ENCODE peak calls at places on chromosomes 16 and 17, in seven cellular contexts. X is K562, T is sigmoid colon, G is GM23338, I is SK-N-SH, A is HCT116, L is spleen. R is an unnamed sample.

GRCh38 chr16:56347166-56347565 is 78.2 kb downstream of the AMFR start:
- DNase-seq in X (no peak), T (no peak), G (no peak), I (no peak), A (no peak), L (peak), R (no peak)

GRCh38 chr16:49638696-49639629 is 216.9 kb downstream of the ZNF423 start:
- DNase-seq in X (no peak), T (no peak), G (no peak), I (peak), A (no peak), L (peak), R (no peak)

GRCh38 chr16:86823895-86824671 is 245.7 kb downstream of the FOXL1 start:
- DNase-seq in X (no peak), T (no peak), G (no peak), I (no peak), A (no peak), L (peak), R (no peak)

GRCh38 chr17:35523296-35523695 is 14.2 kb downstream of the SLFN12L start:
- DNase-seq in X (no peak), T (no peak), G (no peak), I (no peak), A (no peak), L (no peak), R (no peak)

GRCh38 chr16:14649816-14650215 is 17.1 kb downstream of the BFAR start:
- DNase-seq in X (no peak), T (no peak), G (no peak), I (no peak), A (no peak), L (no peak), R (no peak)

GRCh38 chr16:10266809-10267208 is 84.6 kb upstream of the GRIN2A start:
- DNase-seq in X (no peak), T (no peak), G (no peak), I (no peak), A (no peak), L (no peak), R (no peak)

GRCh38 chr17:2406903-2407790 is 6.3 kb upstream of the MNT start:
- DNase-seq in X (peak), T (peak), G (no peak), I (no peak), A (peak), L (no peak), R (peak)

GRCh38 chr17:38560503-38561318 is 45.0 kb downstream of the SRCIN1 start:
- DNase-seq in X (peak), T (no peak), G (peak), I (no peak), A (no peak), L (no peak), R (no peak)

GRCh38 chr17:50482110-50482509 is 3.5 kb downstream of the RSAD1 start:
- DNase-seq in X (no peak), T (no peak), G (no peak), I (no peak), A (no peak), L (peak), R (no peak)

GRCh38 chr16:54239441-54239840 is 47.1 kb downstream of the IRX3 start:
- DNase-seq in X (no peak), T (no peak), G (no peak), I (no peak), A (no peak), L (no peak), R (peak)

GRCh38 chr17:15963670-15964110 is 18.8 kb downstream of the ADORA2B start:
- DNase-seq in X (no peak), T (no peak), G (no peak), I (no peak), A (peak), L (no peak), R (no peak)

GRCh38 chr16:253833-254232 is 19.2 kb downstream of the FAM234A start:
- DNase-seq in X (no peak), T (no peak), G (no peak), I (no peak), A (no peak), L (no peak), R (no peak)

GRCh38 chr16:15032547-15033308 is 23.1 kb downstream of the NTAN1 start:
- DNase-seq in X (peak), T (no peak), G (no peak), I (no peak), A (no peak), L (no peak), R (peak)

GRCh38 chr16:87350681-87351319 is 32.8 kb downstream of the FBXO31 start:
- DNase-seq in X (no peak), T (no peak), G (no peak), I (peak), A (no peak), L (no peak), R (no peak)

GRCh38 chr17:37392024-37392590 is 14.5 kb downstream of the ACACA start:
- DNase-seq in X (no peak), T (no peak), G (no peak), I (no peak), A (no peak), L (no peak), R (no peak)

GRCh38 chr17:2336215-2337151 is at the start of gene TSR1:
- DNase-seq in X (peak), T (peak), G (peak), I (peak), A (peak), L (peak), R (peak)

GRCh38 chr17:4407851-4408250 is 25.9 kb upstream of the SPNS3 start:
- DNase-seq in X (no peak), T (no peak), G (no peak), I (no peak), A (no peak), L (no peak), R (no peak)

GRCh38 chr16:69307091-69307490 is 4.1 kb upstream of the VPS4A start:
- DNase-seq in X (no peak), T (no peak), G (no peak), I (no peak), A (no peak), L (no peak), R (no peak)

GRCh38 chr17:4553669-4554068 is 1.5 kb downstream of the MYBBP1A start:
- DNase-seq in X (no peak), T (peak), G (no peak), I (no peak), A (no peak), L (peak), R (no peak)

GRCh38 chr16:56589141-56590039 is at the start of gene MT3:
- DNase-seq in X (no peak), T (no peak), G (peak), I (peak), A (no peak), L (no peak), R (no peak)

GRCh38 chr16:4373909-4374742 is 2.5 kb downstream of the VASN start:
- DNase-seq in X (peak), T (peak), G (peak), I (no peak), A (no peak), L (peak), R (peak)

GRCh38 chr17:75478508-75478907 is 22.1 kb downstream of the TMEM94 start:
- DNase-seq in X (no peak), T (no peak), G (peak), I (no peak), A (no peak), L (no peak), R (no peak)

GRCh38 chr17:80937501-80938356 is 53.9 kb upstream of the CHMP6 start:
- DNase-seq in X (no peak), T (peak), G (no peak), I (no peak), A (no peak), L (peak), R (no peak)

GRCh38 chr16:85963746-85964370 is 64.9 kb downstream of the IRF8 start:
- DNase-seq in X (no peak), T (peak), G (no peak), I (no peak), A (no peak), L (no peak), R (no peak)

GRCh38 chr16:58196898-58197313 is 1.0 kb downstream of the CSNK2A2 start:
- DNase-seq in X (peak), T (no peak), G (peak), I (peak), A (no peak), L (no peak), R (no peak)

GRCh38 chr17:80761421-80761871 is 216.8 kb downstream of the RPTOR start:
- DNase-seq in X (no peak), T (peak), G (no peak), I (no peak), A (peak), L (no peak), R (no peak)

GRCh38 chr17:71338396-71338795 is 782.4 kb upstream of the SOX9 start:
- DNase-seq in X (no peak), T (no peak), G (no peak), I (no peak), A (no peak), L (no peak), R (no peak)

GRCh38 chr16:85593503-85594195 is 19.5 kb upstream of the GSE1 start:
- DNase-seq in X (no peak), T (no peak), G (no peak), I (peak), A (no peak), L (no peak), R (no peak)

DNA sequence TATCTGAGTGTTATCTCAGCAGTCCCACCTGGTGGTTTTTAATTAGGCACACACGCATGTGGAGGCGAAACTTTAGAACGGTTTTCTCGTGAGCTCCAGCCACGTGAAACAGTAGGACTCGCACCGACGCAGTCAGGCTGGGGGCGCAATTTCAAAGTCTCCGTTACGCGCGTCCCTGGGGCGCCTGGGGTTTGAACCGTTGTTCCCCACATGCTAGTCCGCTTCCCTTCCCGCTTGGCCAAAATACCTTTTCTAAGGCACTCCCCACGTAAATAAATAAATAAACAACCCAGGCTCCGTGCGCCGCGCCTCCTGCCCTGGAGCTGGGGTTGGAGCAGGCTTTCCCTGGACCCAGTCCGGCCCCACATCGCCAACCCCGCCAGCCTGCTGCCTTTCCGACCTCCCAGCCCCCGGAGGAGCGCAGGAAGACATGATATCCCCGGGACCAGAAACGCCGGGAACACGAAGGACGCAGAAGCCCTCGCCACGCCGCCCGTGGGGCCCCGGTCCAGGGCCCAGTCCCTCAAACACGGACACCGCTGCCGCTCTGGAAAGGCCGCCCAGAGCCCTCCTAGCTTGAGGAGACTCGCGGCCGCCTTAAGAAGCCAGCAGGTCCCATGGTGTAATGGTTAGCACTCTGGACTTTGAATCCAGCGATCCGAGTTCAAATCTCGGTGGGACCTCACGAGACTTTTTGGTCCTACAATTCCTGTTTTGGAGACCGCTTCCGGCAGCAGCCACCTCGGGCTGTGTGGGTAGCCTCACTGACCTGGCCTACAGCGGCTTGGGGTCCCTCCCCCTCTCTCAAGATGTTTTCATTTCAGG is 18.2 kb downstream of the GNGT2 start:
- DNase-seq in X (peak), T (peak), G (peak), I (peak), A (peak), L (peak), R (peak)
- TF ChIP-seq CTCF in X (peak), T (no peak), G (peak), I (peak), A (peak), L (peak), R (no peak)

DNA sequence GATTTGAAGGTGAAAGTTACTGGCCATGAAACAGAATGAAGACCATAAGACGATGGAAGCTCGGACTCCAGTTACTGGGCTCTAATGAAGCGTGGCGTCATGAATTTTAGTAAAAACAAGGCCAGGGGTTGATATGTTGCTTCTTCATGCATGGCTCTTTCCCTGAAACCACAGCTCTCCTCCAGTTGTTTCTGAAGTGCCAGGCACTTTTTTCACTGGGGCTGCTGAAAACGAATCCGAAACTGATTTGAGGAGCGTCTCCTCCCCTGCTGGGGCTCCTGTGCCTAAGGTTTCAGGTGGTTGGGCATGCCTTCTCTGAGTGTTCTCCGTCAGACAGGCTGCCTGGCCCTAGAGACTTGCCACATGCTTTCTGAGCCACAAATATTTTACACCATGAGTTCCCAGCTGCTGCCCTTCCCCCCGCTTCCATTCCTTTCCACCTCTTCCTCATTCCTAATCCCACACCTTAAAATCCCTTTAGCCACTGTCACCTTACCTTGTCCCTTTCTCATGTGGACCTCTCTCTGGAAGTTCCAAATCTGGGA is 3.7 kb upstream of the MYL4 start:
- DNase-seq in X (no peak), T (peak), G (peak), I (no peak), A (no peak), L (peak), R (no peak)
- TF ChIP-seq POLR2AphosphoS5 in X (no peak), T (no peak), G (no peak), I (no peak), A (no peak), L (no peak), R (no peak)

GRCh38 chr17:34255841-34256240 is 756 bp downstream of the CCL2 start:
- DNase-seq in X (no peak), T (no peak), G (no peak), I (no peak), A (no peak), L (no peak), R (no peak)

GRCh38 chr17:34255381-34255732 is 272 bp downstream of the CCL2 start:
- DNase-seq in X (no peak), T (no peak), G (no peak), I (no peak), A (no peak), L (no peak), R (no peak)

GRCh38 chr17:34257299-34257985 is 2.4 kb downstream of the CCL2 start:
- DNase-seq in X (no peak), T (no peak), G (no peak), I (no peak), A (no peak), L (no peak), R (no peak)

GRCh38 chr17:34259151-34259550 is 4.1 kb downstream of the CCL2 start:
- DNase-seq in X (no peak), T (no peak), G (no peak), I (no peak), A (no peak), L (no peak), R (no peak)

GRCh38 chr17:34257986-34258326 is 2.9 kb downstream of the CCL2 start:
- DNase-seq in X (no peak), T (no peak), G (no peak), I (no peak), A (no peak), L (no peak), R (no peak)
- TF ChIP-seq CTCF in X (no peak), T (no peak), G (no peak), I (no peak), A (no peak), L (no peak), R (no peak)

GRCh38 chr16:48295493-48296281 is 48.3 kb upstream of the ABCC11 start:
- DNase-seq in X (no peak), T (no peak), G (no peak), I (no peak), A (peak), L (no peak), R (no peak)

GRCh38 chr16:48300391-48300856 is 53.1 kb upstream of the ABCC11 start:
- DNase-seq in X (peak), T (no peak), G (no peak), I (no peak), A (peak), L (no peak), R (no peak)

DNA sequence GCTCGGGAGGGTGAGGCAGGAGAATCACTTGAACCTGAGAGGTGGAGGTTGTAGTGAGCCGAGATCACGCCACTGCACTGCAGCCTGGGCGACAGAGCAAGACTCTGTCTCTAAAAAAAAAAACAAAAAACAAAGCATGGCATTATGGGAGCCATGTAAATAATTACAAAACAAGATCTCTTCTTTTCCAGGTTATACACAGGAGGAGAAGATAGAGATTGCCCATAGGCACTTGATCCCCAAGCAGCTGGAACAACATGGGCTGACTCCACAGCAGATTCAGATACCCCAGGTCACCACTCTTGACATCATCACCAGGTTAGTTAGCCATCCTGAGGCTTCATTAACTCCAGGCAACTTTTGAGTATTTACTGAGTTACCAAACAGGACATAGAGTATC is 52.1 kb upstream of the ABCC11 start:
- DNase-seq in X (no peak), T (no peak), G (no peak), I (no peak), A (no peak), L (no peak), R (no peak)
- TF ChIP-seq POLR2AphosphoS5 in X (no peak), T (no peak), G (no peak), I (no peak), A (no peak), L (no peak), R (no peak)

GRCh38 chr16:81873843-81874752 is 95.0 kb downstream of the PLCG2 start:
- DNase-seq in X (peak), T (no peak), G (peak), I (peak), A (peak), L (peak), R (no peak)
- TF ChIP-seq CTCF in X (peak), T (peak), G (peak), I (peak), A (peak), L (peak), R (peak)

DNA sequence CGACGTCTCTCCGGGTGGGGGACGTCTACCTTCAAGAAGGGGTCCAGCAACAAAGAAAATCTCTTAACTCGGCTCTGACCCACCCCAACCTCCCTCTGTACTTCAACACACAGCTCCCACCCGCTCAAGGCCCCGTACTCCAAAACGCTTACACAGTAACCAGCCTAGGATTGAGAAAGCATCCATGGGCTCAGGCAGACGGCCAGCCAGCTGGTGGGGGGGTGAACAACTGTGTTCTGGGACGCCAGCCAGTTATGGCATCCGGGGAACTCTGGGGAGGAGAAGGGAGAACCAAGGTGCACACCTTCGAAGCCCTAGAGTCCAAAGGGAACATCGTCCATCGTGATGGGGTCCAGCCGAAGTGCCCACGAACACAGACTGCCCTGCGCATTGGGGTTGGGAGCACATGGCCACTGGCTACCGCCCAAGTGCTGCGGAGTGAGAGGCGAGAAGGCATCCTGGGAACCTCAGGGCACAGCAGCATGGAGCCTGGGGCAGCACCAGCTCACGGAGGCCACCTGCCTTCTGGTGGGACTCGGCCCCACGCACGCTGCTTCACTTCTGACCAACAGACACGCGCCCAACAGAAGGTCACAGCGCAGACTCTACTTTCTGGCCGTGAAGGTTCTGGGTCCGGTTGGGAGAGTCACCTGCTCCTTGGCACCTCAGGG is 14.3 kb downstream of the SLC16A3 start:
- DNase-seq in X (no peak), T (peak), G (no peak), I (peak), A (no peak), L (peak), R (no peak)
- TF ChIP-seq POLR2AphosphoS5 in X (no peak), T (peak), G (no peak), I (no peak), A (peak), L (peak), R (no peak)

DNA sequence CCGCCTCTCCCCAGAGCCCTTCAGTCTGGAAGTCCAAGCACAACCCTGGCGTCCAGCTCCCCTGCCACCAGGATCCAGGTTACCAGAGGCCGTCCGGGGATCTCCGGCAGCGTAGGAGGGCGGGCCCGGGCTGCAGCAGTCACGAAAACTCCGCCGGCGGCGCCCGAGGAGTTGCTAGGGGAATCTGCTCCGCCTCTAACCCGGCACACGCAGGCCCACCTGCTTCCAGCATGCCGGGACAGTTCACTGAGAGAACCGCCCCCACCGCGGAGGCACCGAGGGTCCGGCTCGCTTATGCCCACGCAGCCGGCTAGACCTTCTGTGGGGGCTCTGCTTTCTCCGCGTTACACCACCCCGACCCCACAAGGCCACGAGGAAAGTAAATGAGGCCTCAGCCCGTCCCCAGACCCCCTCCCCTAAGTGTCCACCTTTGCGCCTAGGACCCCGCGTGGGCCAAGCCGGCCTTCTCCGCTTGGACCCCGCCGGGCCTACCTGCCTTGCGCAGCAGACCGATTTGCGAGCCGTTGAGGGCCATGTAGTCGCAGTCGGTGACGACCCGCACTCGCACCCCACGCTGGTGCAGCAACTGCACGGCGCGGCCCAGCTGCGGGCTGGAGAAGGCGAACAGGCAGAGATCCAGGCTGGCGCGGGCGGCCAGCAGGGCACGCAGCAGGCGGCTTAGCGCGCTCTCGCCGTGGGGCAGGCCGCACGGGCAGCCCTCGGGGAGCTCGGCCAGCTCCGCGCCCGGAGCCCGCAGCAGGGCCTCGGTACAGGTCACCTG is 575 bp downstream of the PLD6 start:
- DNase-seq in X (peak), T (peak), G (peak), I (peak), A (peak), L (peak), R (peak)
- TF ChIP-seq CTCF in X (no peak), T (no peak), G (no peak), I (no peak), A (no peak), L (no peak), R (no peak)

R was measured in suprapubic skin.